ENCODE peak calls at places on chromosomes 13 and 19, in five cellular contexts. One of them, this sample, is unnamed.

GRCh38 chr19:10122066-10122465 is 2.4 kb upstream of the EIF3G start:
- DNase-seq in CD4-positive, alpha-beta T cell: no peak
- DNase-seq in foreskin fibroblast: peak; percentile 77
- DNase-seq in psoas muscle: no peak
- DNase-seq in pancreas: no peak
- DNase-seq in this sample: no peak

GRCh38 chr19:9011875-9012274 is 1.7 kb upstream of the MUC16 start:
- DNase-seq in foreskin fibroblast: no peak
- DNase-seq in CD4-positive, alpha-beta T cell: no peak
- DNase-seq in psoas muscle: no peak
- DNase-seq in pancreas: no peak
- DNase-seq in this sample: no peak

GRCh38 chr13:110137677-110138008 is 169.3 kb downstream of the COL4A1 start:
- DNase-seq in CD4-positive, alpha-beta T cell: no peak
- DNase-seq in psoas muscle: no peak
- DNase-seq in pancreas: no peak
- DNase-seq in foreskin fibroblast: no peak
- DNase-seq in this sample: peak; percentile 37

GRCh38 chr13:101326710-101327109 is 89.6 kb downstream of the NALCN start:
- DNase-seq in CD4-positive, alpha-beta T cell: no peak
- DNase-seq in pancreas: no peak
- DNase-seq in psoas muscle: no peak
- DNase-seq in foreskin fibroblast: no peak
- DNase-seq in this sample: no peak

GRCh38 chr13:107807306-107808073 is 407.8 kb downstream of the LIG4 start:
- DNase-seq in pancreas: no peak
- DNase-seq in foreskin fibroblast: no peak
- DNase-seq in CD4-positive, alpha-beta T cell: no peak
- DNase-seq in psoas muscle: no peak
- DNase-seq in this sample: no peak

GRCh38 chr13:48446454-48446853 is 33.5 kb upstream of the LPAR6 start:
- DNase-seq in CD4-positive, alpha-beta T cell: no peak
- DNase-seq in pancreas: no peak
- DNase-seq in psoas muscle: no peak
- DNase-seq in foreskin fibroblast: peak; percentile 89
- DNase-seq in this sample: no peak

GRCh38 chr19:16325671-16326400 is 1.2 kb downstream of the KLF2 start:
- DNase-seq in CD4-positive, alpha-beta T cell: peak; percentile 36
- DNase-seq in foreskin fibroblast: peak; percentile 36
- DNase-seq in psoas muscle: peak; percentile 70
- DNase-seq in pancreas: peak; percentile 63
- DNase-seq in this sample: peak; percentile 53

GRCh38 chr13:72384879-72385278 is 342.6 kb downstream of the MZT1 start:
- DNase-seq in CD4-positive, alpha-beta T cell: no peak
- DNase-seq in pancreas: no peak
- DNase-seq in psoas muscle: no peak
- DNase-seq in foreskin fibroblast: peak; percentile 37
- DNase-seq in this sample: no peak

GRCh38 chr19:44948237-44948636 is 2.4 kb downstream of the APOC2 start:
- DNase-seq in pancreas: no peak
- DNase-seq in CD4-positive, alpha-beta T cell: no peak
- DNase-seq in foreskin fibroblast: no peak
- DNase-seq in psoas muscle: no peak
- DNase-seq in this sample: no peak

GRCh38 chr13:33639640-33640080 is 178.3 kb upstream of the RFC3 start:
- DNase-seq in psoas muscle: no peak
- DNase-seq in pancreas: no peak
- DNase-seq in foreskin fibroblast: no peak
- DNase-seq in CD4-positive, alpha-beta T cell: no peak
- DNase-seq in this sample: no peak

GRCh38 chr19:48994035-48994386 is 324 bp downstream of the RUVBL2 start:
- DNase-seq in CD4-positive, alpha-beta T cell: no peak
- DNase-seq in foreskin fibroblast: no peak
- DNase-seq in psoas muscle: no peak
- DNase-seq in pancreas: no peak
- DNase-seq in this sample: no peak

GRCh38 chr19:4909172-4909896 is at the start of gene UHRF1:
- DNase-seq in foreskin fibroblast: peak; percentile 44
- DNase-seq in CD4-positive, alpha-beta T cell: no peak
- DNase-seq in pancreas: peak; percentile 53
- DNase-seq in psoas muscle: no peak
- DNase-seq in this sample: no peak

GRCh38 chr13:78160793-78161192 is 242.2 kb upstream of the EDNRB start:
- DNase-seq in foreskin fibroblast: peak; percentile 24
- DNase-seq in CD4-positive, alpha-beta T cell: no peak
- DNase-seq in pancreas: no peak
- DNase-seq in psoas muscle: no peak
- DNase-seq in this sample: no peak

GRCh38 chr13:39952244-39953233 is 297.1 kb downstream of the COG6 start:
- DNase-seq in CD4-positive, alpha-beta T cell: no peak
- DNase-seq in pancreas: no peak
- DNase-seq in psoas muscle: no peak
- DNase-seq in foreskin fibroblast: no peak
- DNase-seq in this sample: peak; percentile 42

GRCh38 chr19:42433503-42434260 is 6.5 kb upstream of the LIPE start:
- DNase-seq in pancreas: peak; percentile 86
- DNase-seq in foreskin fibroblast: peak; percentile 90
- DNase-seq in CD4-positive, alpha-beta T cell: peak; percentile 52
- DNase-seq in psoas muscle: peak; percentile 91
- DNase-seq in this sample: peak; percentile 82

GRCh38 chr19:18946918-18947317 is 5.9 kb upstream of the HOMER3 start:
- DNase-seq in psoas muscle: no peak
- DNase-seq in CD4-positive, alpha-beta T cell: no peak
- DNase-seq in pancreas: no peak
- DNase-seq in foreskin fibroblast: no peak
- DNase-seq in this sample: no peak

GRCh38 chr19:18593367-18594095 is 4.9 kb downstream of the REX1BD start:
- DNase-seq in CD4-positive, alpha-beta T cell: no peak
- DNase-seq in foreskin fibroblast: no peak
- DNase-seq in pancreas: no peak
- DNase-seq in psoas muscle: no peak
- DNase-seq in this sample: no peak

GRCh38 chr13:29756506-29756905 is 93.9 kb downstream of the UBL3 start:
- DNase-seq in CD4-positive, alpha-beta T cell: no peak
- DNase-seq in foreskin fibroblast: peak; percentile 50
- DNase-seq in psoas muscle: no peak
- DNase-seq in pancreas: no peak
- DNase-seq in this sample: no peak

GRCh38 chr13:74288361-74288911 is 154.2 kb upstream of the KLF12 start:
- DNase-seq in CD4-positive, alpha-beta T cell: peak; percentile 5
- DNase-seq in foreskin fibroblast: peak; percentile 27
- DNase-seq in psoas muscle: no peak
- DNase-seq in pancreas: peak; percentile 54
- DNase-seq in this sample: no peak

GRCh38 chr13:107284168-107284567 is 716.2 kb upstream of the ARGLU1 start:
- DNase-seq in foreskin fibroblast: no peak
- DNase-seq in pancreas: no peak
- DNase-seq in psoas muscle: no peak
- DNase-seq in CD4-positive, alpha-beta T cell: no peak
- DNase-seq in this sample: no peak

GRCh38 chr13:90675129-90675528 is 672.4 kb upstream of the MIR17HG start:
- DNase-seq in psoas muscle: no peak
- DNase-seq in foreskin fibroblast: no peak
- DNase-seq in CD4-positive, alpha-beta T cell: no peak
- DNase-seq in pancreas: no peak
- DNase-seq in this sample: no peak

GRCh38 chr13:53821632-53822031 is 793.0 kb downstream of the OLFM4 start:
- DNase-seq in foreskin fibroblast: no peak
- DNase-seq in psoas muscle: no peak
- DNase-seq in pancreas: no peak
- DNase-seq in CD4-positive, alpha-beta T cell: no peak
- DNase-seq in this sample: no peak

GRCh38 chr19:53906211-53907192 is 2.6 kb upstream of the CACNG7 start:
- DNase-seq in CD4-positive, alpha-beta T cell: peak; percentile 62
- DNase-seq in psoas muscle: peak; percentile 72
- DNase-seq in pancreas: peak; percentile 84
- DNase-seq in foreskin fibroblast: peak; percentile 67
- DNase-seq in this sample: peak; percentile 26

GRCh38 chr19:49142866-49143335 is 12.3 kb downstream of the HRC start:
- DNase-seq in CD4-positive, alpha-beta T cell: peak; percentile 28
- DNase-seq in pancreas: peak; percentile 88
- DNase-seq in psoas muscle: peak; percentile 93
- DNase-seq in foreskin fibroblast: peak; percentile 96
- DNase-seq in this sample: peak; percentile 73

GRCh38 chr13:33452873-33453558 is 167.5 kb upstream of the STARD13 start:
- DNase-seq in psoas muscle: no peak
- DNase-seq in pancreas: no peak
- DNase-seq in CD4-positive, alpha-beta T cell: no peak
- DNase-seq in foreskin fibroblast: no peak
- DNase-seq in this sample: peak; percentile 70

GRCh38 chr19:48230555-48231129 is 25.1 kb downstream of the CARD8 start:
- DNase-seq in foreskin fibroblast: no peak
- DNase-seq in CD4-positive, alpha-beta T cell: no peak
- DNase-seq in psoas muscle: no peak
- DNase-seq in pancreas: no peak
- DNase-seq in this sample: no peak

GRCh38 chr19:3411636-3412035 is 45.3 kb downstream of the NFIC start:
- DNase-seq in psoas muscle: peak; percentile 75
- DNase-seq in pancreas: no peak
- DNase-seq in CD4-positive, alpha-beta T cell: no peak
- DNase-seq in foreskin fibroblast: no peak
- DNase-seq in this sample: no peak

DNA sequence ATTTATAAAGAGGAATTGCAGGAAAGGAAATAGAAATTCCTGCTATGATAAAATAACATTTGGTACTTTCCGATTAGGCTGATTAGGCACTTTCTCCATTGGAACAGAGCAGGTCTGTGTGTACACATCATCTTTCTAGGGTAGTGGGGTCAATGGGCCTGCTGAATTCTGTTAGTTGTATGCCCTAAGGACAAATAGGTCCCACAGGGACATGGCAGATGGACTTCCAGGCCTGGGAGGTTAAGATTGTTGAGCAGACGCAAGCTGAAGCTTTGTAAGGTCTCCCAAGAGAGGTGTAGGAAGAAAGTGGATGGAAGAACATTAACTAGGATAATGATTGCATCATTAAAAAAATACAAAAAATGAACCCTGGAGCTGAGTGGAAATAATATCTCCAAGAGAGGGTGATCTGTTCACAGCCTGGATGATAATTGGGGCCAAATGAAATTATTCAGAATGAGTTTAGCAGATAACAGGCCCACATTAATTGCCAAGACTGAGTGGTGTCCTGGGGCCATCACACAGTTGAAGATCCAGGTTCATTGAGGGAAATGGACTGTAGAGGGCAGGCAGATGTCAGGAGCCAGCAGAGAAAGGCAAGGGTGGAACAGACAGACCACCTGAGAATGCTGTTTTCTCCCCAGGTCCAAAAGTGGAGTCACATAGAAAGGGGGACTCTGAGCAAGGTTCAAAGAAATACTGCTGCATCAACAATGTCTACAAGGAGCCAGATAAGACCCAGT is 215.1 kb downstream of the DNAJC15 start:
- DNase-seq in CD4-positive, alpha-beta T cell: no peak
- DNase-seq in pancreas: no peak
- DNase-seq in psoas muscle: no peak
- DNase-seq in foreskin fibroblast: no peak
- DNase-seq in this sample: no peak
- TF ChIP-seq CTCF in CD4-positive, alpha-beta T cell: no peak
- TF ChIP-seq CTCF in pancreas: no peak
- TF ChIP-seq CTCF in psoas muscle: no peak
- TF ChIP-seq CTCF in foreskin fibroblast: no peak
- TF ChIP-seq CTCF in this sample: no peak

DNA sequence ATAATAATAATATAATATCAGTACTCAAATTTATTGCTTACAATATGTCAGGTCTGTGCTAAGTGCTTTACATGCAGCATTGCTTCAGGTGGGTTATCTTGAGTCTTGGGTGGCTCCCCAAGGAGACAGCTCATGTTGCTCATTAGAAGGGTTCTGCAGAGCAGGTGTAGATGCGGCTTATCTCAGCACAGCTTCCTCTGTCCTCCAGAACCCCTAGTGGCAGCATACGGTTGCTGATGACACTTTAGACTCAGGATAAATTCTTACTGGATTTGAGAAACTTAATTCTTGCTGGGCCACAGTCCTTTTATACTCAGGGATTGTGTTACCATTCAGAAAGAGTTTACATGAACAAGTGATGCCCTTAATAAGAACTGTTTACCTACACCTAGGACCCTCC is 8.9 kb downstream of the COG3 start:
- DNase-seq in psoas muscle: no peak
- DNase-seq in foreskin fibroblast: no peak
- DNase-seq in pancreas: no peak
- DNase-seq in CD4-positive, alpha-beta T cell: no peak
- DNase-seq in this sample: no peak
- TF ChIP-seq CTCF in psoas muscle: peak; percentile 8
- TF ChIP-seq CTCF in foreskin fibroblast: no peak
- TF ChIP-seq CTCF in pancreas: no peak
- TF ChIP-seq CTCF in CD4-positive, alpha-beta T cell: peak; percentile 31
- TF ChIP-seq CTCF in this sample: no peak

GRCh38 chr19:13090511-13091231 is 12.0 kb downstream of the LYL1 start:
- DNase-seq in foreskin fibroblast: no peak
- DNase-seq in CD4-positive, alpha-beta T cell: no peak
- DNase-seq in pancreas: no peak
- DNase-seq in psoas muscle: no peak
- DNase-seq in this sample: no peak

GRCh38 chr19:13092608-13093260 is 9.9 kb downstream of the LYL1 start:
- DNase-seq in pancreas: no peak
- DNase-seq in CD4-positive, alpha-beta T cell: no peak
- DNase-seq in psoas muscle: no peak
- DNase-seq in foreskin fibroblast: no peak
- DNase-seq in this sample: peak; percentile 39

GRCh38 chr19:13092206-13092605 is 10.5 kb downstream of the LYL1 start:
- DNase-seq in pancreas: no peak
- DNase-seq in foreskin fibroblast: no peak
- DNase-seq in psoas muscle: no peak
- DNase-seq in CD4-positive, alpha-beta T cell: no peak
- DNase-seq in this sample: no peak

GRCh38 chr19:13089857-13090507 is 12.7 kb downstream of the LYL1 start:
- DNase-seq in CD4-positive, alpha-beta T cell: no peak
- DNase-seq in pancreas: no peak
- DNase-seq in psoas muscle: no peak
- DNase-seq in foreskin fibroblast: no peak
- DNase-seq in this sample: no peak

GRCh38 chr19:13091400-13092161 is 11.1 kb downstream of the LYL1 start:
- DNase-seq in pancreas: no peak
- DNase-seq in CD4-positive, alpha-beta T cell: no peak
- DNase-seq in psoas muscle: peak; percentile 81
- DNase-seq in foreskin fibroblast: peak; percentile 76
- DNase-seq in this sample: peak; percentile 81
- TF ChIP-seq CTCF in pancreas: no peak
- TF ChIP-seq CTCF in CD4-positive, alpha-beta T cell: no peak
- TF ChIP-seq CTCF in psoas muscle: no peak
- TF ChIP-seq CTCF in foreskin fibroblast: no peak
- TF ChIP-seq CTCF in this sample: no peak

DNA sequence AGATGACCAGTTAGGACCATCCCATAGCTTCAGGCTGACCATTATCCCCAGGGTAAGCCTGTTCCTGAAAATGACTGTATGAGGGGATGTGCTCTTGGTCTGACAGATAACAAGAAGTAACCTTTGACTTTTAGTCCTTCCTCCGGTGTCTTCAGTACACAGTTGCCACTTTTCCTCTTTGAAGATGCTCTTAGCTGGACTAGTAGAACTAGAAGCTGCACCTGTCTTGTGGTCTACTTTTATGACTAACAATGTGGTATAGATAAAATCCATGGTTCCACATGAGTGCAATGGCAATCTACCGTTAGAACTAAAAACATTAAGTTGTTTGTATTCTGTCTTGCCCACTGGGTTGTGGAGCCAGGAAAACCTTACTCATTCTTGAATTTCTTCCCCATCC is 5.9 kb upstream of the RUBCNL start:
- DNase-seq in psoas muscle: no peak
- DNase-seq in foreskin fibroblast: no peak
- DNase-seq in pancreas: no peak
- DNase-seq in CD4-positive, alpha-beta T cell: no peak
- DNase-seq in this sample: no peak
- TF ChIP-seq CTCF in psoas muscle: no peak
- TF ChIP-seq CTCF in foreskin fibroblast: no peak
- TF ChIP-seq CTCF in pancreas: no peak
- TF ChIP-seq CTCF in CD4-positive, alpha-beta T cell: no peak
- TF ChIP-seq CTCF in this sample: no peak